ENCODE peak calls at places on chromosomes 12 and 14, in four cellular contexts. P is mammary epithelial cell, A is H7, T is adipocyte. Q is an unnamed sample.

GRCh38 chr14:77485256-77485655 is 13.4 kb downstream of the ISM2 start:
- DNase-seq in P (no peak), A (no peak), T (peak), Q (no peak)

GRCh38 chr14:31190717-31191263 is 16.8 kb downstream of the HECTD1 start:
- DNase-seq in P (no peak), A (no peak), T (no peak), Q (no peak)

GRCh38 chr12:80218925-80219714 is 119.8 kb downstream of the OTOGL start:
- DNase-seq in P (no peak), A (no peak), T (no peak), Q (peak)

GRCh38 chr12:116244001-116244400 is 33.5 kb downstream of the MED13L start:
- DNase-seq in P (peak), A (no peak), T (peak), Q (peak)

GRCh38 chr12:89345830-89346740 is 6.2 kb downstream of the DUSP6 start:
- DNase-seq in P (peak), A (peak), T (peak), Q (no peak)

GRCh38 chr12:139585-139984 is 73.0 kb downstream of the IQSEC3 start:
- DNase-seq in P (no peak), A (peak), T (peak), Q (no peak)

GRCh38 chr14:32702571-32702970 is 236.1 kb upstream of the NPAS3 start:
- DNase-seq in P (peak), A (peak), T (no peak), Q (no peak)

GRCh38 chr12:45729233-45730115 is at the start of gene ARID2:
- DNase-seq in P (peak), A (peak), T (peak), Q (no peak)

GRCh38 chr12:47838286-47838931 is 18.7 kb upstream of the HDAC7 start:
- DNase-seq in P (no peak), A (peak), T (peak), Q (no peak)

GRCh38 chr14:100004392-100004791 is 60.8 kb upstream of the EVL start:
- DNase-seq in P (peak), A (no peak), T (no peak), Q (no peak)

GRCh38 chr12:77594386-77594785 is 236.3 kb upstream of the NAV3 start:
- DNase-seq in P (no peak), A (no peak), T (no peak), Q (no peak)

GRCh38 chr12:111011999-111012600 is 91.7 kb upstream of the MYL2 start:
- DNase-seq in P (no peak), A (no peak), T (no peak), Q (no peak)

GRCh38 chr12:6038160-6038559 is 86.3 kb downstream of the VWF start:
- DNase-seq in P (peak), A (peak), T (peak), Q (peak)

GRCh38 chr12:76621582-76622024 is 62.0 kb upstream of the OSBPL8 start:
- DNase-seq in P (peak), A (peak), T (peak), Q (no peak)

GRCh38 chr12:1697253-1697652 is 6.4 kb downstream of the ADIPOR2 start:
- DNase-seq in P (no peak), A (no peak), T (no peak), Q (no peak)

GRCh38 chr14:81402123-81402495 is 2.0 kb upstream of the STON2 start:
- DNase-seq in P (peak), A (no peak), T (peak), Q (no peak)

GRCh38 chr12:54549774-54550451 is 512 bp downstream of the PDE1B start:
- DNase-seq in P (peak), A (no peak), T (peak), Q (no peak)

GRCh38 chr14:39765676-39766075 is 333.4 kb upstream of the FBXO33 start:
- DNase-seq in P (no peak), A (no peak), T (no peak), Q (no peak)

GRCh38 chr14:88562532-88562830 is 356 bp upstream of the ZC3H14 start:
- DNase-seq in P (no peak), A (peak), T (no peak), Q (no peak)

GRCh38 chr14:61334197-61334701 is 12.9 kb downstream of the PRKCH start:
- DNase-seq in P (no peak), A (no peak), T (no peak), Q (no peak)

GRCh38 chr12:9760699-9761406 is at the start of gene CD69:
- DNase-seq in P (peak), A (no peak), T (no peak), Q (no peak)

GRCh38 chr12:131012279-131013069 is 58.8 kb downstream of the ADGRD1 start:
- DNase-seq in P (no peak), A (no peak), T (no peak), Q (no peak)

GRCh38 chr12:132715874-132716273 is 5.2 kb downstream of the PGAM5 start:
- DNase-seq in P (no peak), A (no peak), T (no peak), Q (no peak)

GRCh38 chr14:79605863-79606262 is 605.4 kb downstream of the DIO2 start:
- DNase-seq in P (no peak), A (no peak), T (no peak), Q (no peak)

GRCh38 chr14:65382586-65382985 is 29.9 kb upstream of the FUT8 start:
- DNase-seq in P (no peak), A (no peak), T (no peak), Q (no peak)

GRCh38 chr12:92602930-92603623 is 99.7 kb upstream of the PLEKHG7 start:
- DNase-seq in P (no peak), A (no peak), T (peak), Q (no peak)

GRCh38 chr12:3604750-3605638 is 114.0 kb downstream of the PRMT8 start:
- DNase-seq in P (peak), A (peak), T (peak), Q (peak)

GRCh38 chr12:6089041-6089823 is 35.2 kb downstream of the VWF start:
- DNase-seq in P (peak), A (peak), T (peak), Q (peak)

GRCh38 chr12:122206111-122206881 is 2.8 kb downstream of the B3GNT4 start:
- DNase-seq in P (no peak), A (peak), T (no peak), Q (no peak)

GRCh38 chr12:80268924-80269749 is 169.8 kb downstream of the OTOGL start:
- DNase-seq in P (peak), A (no peak), T (peak), Q (peak)

GRCh38 chr12:54135621-54136027 is 53.2 kb downstream of the SMUG1 start:
- DNase-seq in P (no peak), A (no peak), T (no peak), Q (peak)

GRCh38 chr14:24422694-24423531 is 6.6 kb downstream of the CBLN3 start:
- DNase-seq in P (no peak), A (no peak), T (no peak), Q (no peak)

GRCh38 chr12:4012977-4013968 is 140.1 kb upstream of the PARP11 start:
- DNase-seq in P (no peak), A (no peak), T (no peak), Q (peak)

GRCh38 chr14:41785696-41786095 is 179.0 kb downstream of the LRFN5 start:
- DNase-seq in P (no peak), A (peak), T (no peak), Q (no peak)

GRCh38 chr14:22865424-22866215 is 5.9 kb upstream of the LRP10 start:
- DNase-seq in P (no peak), A (peak), T (no peak), Q (no peak)

GRCh38 chr12:63078911-63079310 is 72.1 kb downstream of the AVPR1A start:
- DNase-seq in P (no peak), A (no peak), T (no peak), Q (no peak)

GRCh38 chr12:44835641-44836379 is 40.3 kb downstream of the NELL2 start:
- DNase-seq in P (peak), A (no peak), T (no peak), Q (peak)

GRCh38 chr12:96192926-96193573 is 1.1 kb upstream of the ELK3 start:
- DNase-seq in P (no peak), A (no peak), T (no peak), Q (no peak)
- H3K4me3 ChIP-seq in P (no peak), A (peak), T (no peak), Q (no peak)

DNA sequence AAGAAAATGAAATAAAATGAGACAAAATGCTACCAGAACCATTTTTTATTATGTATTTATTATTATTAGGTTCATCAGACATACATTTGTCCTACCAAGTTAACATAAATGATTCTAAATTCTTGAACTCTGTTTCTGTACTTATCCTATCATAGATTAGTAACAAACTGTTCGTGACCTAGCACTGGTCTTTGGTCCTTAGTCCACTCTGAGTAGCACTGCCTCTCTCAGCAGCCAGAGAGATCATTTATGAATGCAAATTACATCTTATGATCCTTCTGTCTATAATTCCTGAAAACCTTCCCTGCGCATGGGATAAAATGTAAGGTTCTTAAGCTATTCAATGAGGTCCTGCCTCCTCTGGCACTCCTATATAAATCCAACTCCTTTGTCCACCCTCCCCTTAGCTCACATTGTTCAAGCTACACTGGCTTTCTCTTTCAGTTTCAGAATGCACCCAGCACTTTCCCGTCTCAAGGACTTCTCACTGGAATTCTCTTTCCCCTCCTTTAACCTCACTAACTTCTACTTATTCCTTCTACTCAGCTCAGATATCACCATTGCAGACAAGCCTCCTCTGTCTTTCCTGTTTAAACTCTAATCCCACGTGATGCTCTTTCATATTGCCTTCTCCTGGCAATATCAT is 17.1 kb downstream of the PDZRN4 start:
- DNase-seq in P (no peak), A (no peak), T (peak), Q (peak)
- H3K4me3 ChIP-seq in P (no peak), A (no peak), T (peak), Q (peak)

GRCh38 chr12:25052191-25053020 is 103.5 kb upstream of the BCAT1 start:
- DNase-seq in P (no peak), A (no peak), T (no peak), Q (no peak)
- H3K4me3 ChIP-seq in P (no peak), A (no peak), T (no peak), Q (peak)

GRCh38 chr12:21655594-21655993 is 2.0 kb downstream of the LDHB start:
- DNase-seq in P (no peak), A (no peak), T (no peak), Q (no peak)
- H3K4me3 ChIP-seq in P (peak), A (no peak), T (peak), Q (peak)